ENCODE peak calls at places on chromosomes 12 and 14, in ten cellular contexts. One of them, this sample, is unnamed.

GRCh38 chr14:97539884-97540283 is 742.7 kb downstream of the VRK1 start:
- DNase-seq in stomach: no peak
- DNase-seq in neural progenitor cell: no peak
- DNase-seq in A673: no peak
- DNase-seq in A549: no peak
- DNase-seq in hepatocyte: no peak
- DNase-seq in neural crest cell: no peak
- DNase-seq in foreskin fibroblast: no peak
- DNase-seq in RWPE1: peak
- DNase-seq in Calu3: no peak
- DNase-seq in this sample: no peak

GRCh38 chr12:70197362-70197744 is 45.9 kb upstream of the CNOT2 start:
- DNase-seq in stomach: no peak
- DNase-seq in neural progenitor cell: no peak
- DNase-seq in A673: peak
- DNase-seq in A549: no peak
- DNase-seq in hepatocyte: no peak
- DNase-seq in neural crest cell: no peak
- DNase-seq in foreskin fibroblast: no peak
- DNase-seq in RWPE1: no peak
- DNase-seq in Calu3: no peak
- DNase-seq in this sample: no peak

GRCh38 chr12:12017798-12018197 is 52.9 kb upstream of the BCL2L14 start:
- DNase-seq in stomach: no peak
- DNase-seq in neural progenitor cell: peak
- DNase-seq in A673: peak
- DNase-seq in A549: no peak
- DNase-seq in hepatocyte: no peak
- DNase-seq in neural crest cell: no peak
- DNase-seq in foreskin fibroblast: no peak
- DNase-seq in RWPE1: no peak
- DNase-seq in Calu3: no peak
- DNase-seq in this sample: no peak

GRCh38 chr14:24425704-24426103 is 3.8 kb downstream of the CBLN3 start:
- DNase-seq in stomach: no peak
- DNase-seq in neural progenitor cell: no peak
- DNase-seq in A673: peak
- DNase-seq in A549: no peak
- DNase-seq in hepatocyte: peak
- DNase-seq in neural crest cell: no peak
- DNase-seq in foreskin fibroblast: peak
- DNase-seq in RWPE1: peak
- DNase-seq in Calu3: no peak
- DNase-seq in this sample: no peak

GRCh38 chr12:29552324-29552927 is 54.9 kb upstream of the OVCH1 start:
- DNase-seq in stomach: peak
- DNase-seq in neural progenitor cell: peak
- DNase-seq in A673: peak
- DNase-seq in A549: peak
- DNase-seq in hepatocyte: peak
- DNase-seq in neural crest cell: peak
- DNase-seq in foreskin fibroblast: peak
- DNase-seq in RWPE1: peak
- DNase-seq in Calu3: peak
- DNase-seq in this sample: peak

GRCh38 chr14:27390130-27390529 is 792.3 kb upstream of the NOVA1 start:
- DNase-seq in stomach: no peak
- DNase-seq in neural progenitor cell: peak
- DNase-seq in A673: no peak
- DNase-seq in A549: no peak
- DNase-seq in hepatocyte: no peak
- DNase-seq in neural crest cell: no peak
- DNase-seq in foreskin fibroblast: no peak
- DNase-seq in RWPE1: no peak
- DNase-seq in Calu3: no peak
- DNase-seq in this sample: no peak

GRCh38 chr12:67892289-67892688 is 97.0 kb upstream of the IFNG-AS1 start:
- DNase-seq in stomach: no peak
- DNase-seq in neural progenitor cell: no peak
- DNase-seq in A673: no peak
- DNase-seq in A549: no peak
- DNase-seq in hepatocyte: no peak
- DNase-seq in neural crest cell: no peak
- DNase-seq in foreskin fibroblast: no peak
- DNase-seq in RWPE1: no peak
- DNase-seq in Calu3: no peak
- DNase-seq in this sample: no peak

GRCh38 chr12:48237048-48237630 is 34.0 kb upstream of the OR10AD1 start:
- DNase-seq in stomach: no peak
- DNase-seq in neural progenitor cell: no peak
- DNase-seq in A673: no peak
- DNase-seq in A549: no peak
- DNase-seq in hepatocyte: peak
- DNase-seq in neural crest cell: no peak
- DNase-seq in foreskin fibroblast: no peak
- DNase-seq in RWPE1: no peak
- DNase-seq in Calu3: no peak
- DNase-seq in this sample: no peak

GRCh38 chr12:53500776-53501614 is at the start of gene TARBP2:
- DNase-seq in stomach: peak
- DNase-seq in neural progenitor cell: peak
- DNase-seq in A673: peak
- DNase-seq in A549: peak
- DNase-seq in hepatocyte: peak
- DNase-seq in neural crest cell: peak
- DNase-seq in foreskin fibroblast: peak
- DNase-seq in RWPE1: peak
- DNase-seq in Calu3: peak
- DNase-seq in this sample: peak

GRCh38 chr12:53500119-53500775 is 836 bp upstream of the TARBP2 start:
- DNase-seq in stomach: peak
- DNase-seq in neural progenitor cell: peak
- DNase-seq in A673: no peak
- DNase-seq in A549: no peak
- DNase-seq in hepatocyte: peak
- DNase-seq in neural crest cell: no peak
- DNase-seq in foreskin fibroblast: peak
- DNase-seq in RWPE1: no peak
- DNase-seq in Calu3: no peak
- DNase-seq in this sample: no peak

GRCh38 chr12:53498235-53498630 is 1.0 kb downstream of the MAP3K12 start:
- DNase-seq in stomach: no peak
- DNase-seq in neural progenitor cell: no peak
- DNase-seq in A673: no peak
- DNase-seq in A549: no peak
- DNase-seq in hepatocyte: no peak
- DNase-seq in neural crest cell: no peak
- DNase-seq in foreskin fibroblast: no peak
- DNase-seq in RWPE1: no peak
- DNase-seq in Calu3: no peak
- DNase-seq in this sample: no peak

GRCh38 chr12:53497461-53497860 is 1.8 kb downstream of the MAP3K12 start:
- DNase-seq in stomach: no peak
- DNase-seq in neural progenitor cell: no peak
- DNase-seq in A673: no peak
- DNase-seq in A549: no peak
- DNase-seq in hepatocyte: no peak
- DNase-seq in neural crest cell: no peak
- DNase-seq in foreskin fibroblast: no peak
- DNase-seq in RWPE1: no peak
- DNase-seq in Calu3: no peak
- DNase-seq in this sample: no peak

DNA sequence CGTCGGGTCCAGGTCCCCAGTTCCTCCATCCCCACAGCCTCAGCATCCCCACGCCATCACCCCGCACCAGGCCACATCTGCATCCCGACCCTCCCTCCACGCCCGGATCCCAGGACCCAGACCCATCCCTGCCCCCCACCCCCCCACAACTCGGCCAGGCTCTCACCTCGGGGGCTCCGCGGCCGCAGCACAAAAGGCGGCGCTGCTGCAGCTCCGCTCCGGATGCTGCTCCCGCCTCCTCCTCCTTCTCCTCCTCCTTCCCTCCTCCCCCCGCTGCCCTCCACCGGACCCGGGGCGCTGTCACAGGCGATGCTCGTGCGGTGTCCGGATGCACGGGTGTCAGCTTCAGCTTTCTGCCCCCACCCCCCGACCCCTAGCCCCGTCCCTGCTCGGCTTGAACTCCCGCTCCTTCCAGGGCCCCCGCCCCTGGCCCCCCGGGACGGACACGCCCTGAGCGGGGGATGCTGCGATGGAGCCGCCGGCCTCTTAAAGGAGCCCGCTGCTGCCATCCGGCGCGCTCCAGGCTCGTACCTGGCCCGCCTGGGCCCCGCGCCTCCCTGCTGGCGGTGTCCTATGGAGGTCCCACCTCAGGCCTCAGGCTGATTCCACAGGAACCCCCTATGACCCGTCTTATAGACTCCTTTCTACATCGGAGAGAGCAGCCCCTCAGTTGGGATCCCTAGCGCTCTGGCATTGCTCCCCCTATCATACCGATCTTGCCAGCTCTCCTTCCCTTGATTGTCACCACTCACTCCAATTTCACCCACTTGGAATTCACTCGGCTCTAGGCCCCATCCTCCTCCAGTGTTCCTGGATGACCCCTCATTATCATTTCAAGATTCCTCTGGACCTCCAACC is at the start of gene MAP3K12:
- DNase-seq in stomach: peak
- DNase-seq in neural progenitor cell: peak
- DNase-seq in A673: peak
- DNase-seq in A549: peak
- DNase-seq in hepatocyte: peak
- DNase-seq in neural crest cell: peak
- DNase-seq in foreskin fibroblast: peak
- DNase-seq in RWPE1: peak
- DNase-seq in Calu3: peak
- DNase-seq in this sample: no peak
- TF ChIP-seq CTCF in stomach: no peak
- TF ChIP-seq CTCF in neural progenitor cell: no peak
- TF ChIP-seq CTCF in A673: no peak
- TF ChIP-seq CTCF in A549: peak
- TF ChIP-seq CTCF in hepatocyte: no peak
- TF ChIP-seq CTCF in neural crest cell: no peak
- TF ChIP-seq CTCF in foreskin fibroblast: no peak
- TF ChIP-seq CTCF in RWPE1: no peak
- TF ChIP-seq CTCF in Calu3: no peak
- TF ChIP-seq CTCF in this sample: no peak

DNA sequence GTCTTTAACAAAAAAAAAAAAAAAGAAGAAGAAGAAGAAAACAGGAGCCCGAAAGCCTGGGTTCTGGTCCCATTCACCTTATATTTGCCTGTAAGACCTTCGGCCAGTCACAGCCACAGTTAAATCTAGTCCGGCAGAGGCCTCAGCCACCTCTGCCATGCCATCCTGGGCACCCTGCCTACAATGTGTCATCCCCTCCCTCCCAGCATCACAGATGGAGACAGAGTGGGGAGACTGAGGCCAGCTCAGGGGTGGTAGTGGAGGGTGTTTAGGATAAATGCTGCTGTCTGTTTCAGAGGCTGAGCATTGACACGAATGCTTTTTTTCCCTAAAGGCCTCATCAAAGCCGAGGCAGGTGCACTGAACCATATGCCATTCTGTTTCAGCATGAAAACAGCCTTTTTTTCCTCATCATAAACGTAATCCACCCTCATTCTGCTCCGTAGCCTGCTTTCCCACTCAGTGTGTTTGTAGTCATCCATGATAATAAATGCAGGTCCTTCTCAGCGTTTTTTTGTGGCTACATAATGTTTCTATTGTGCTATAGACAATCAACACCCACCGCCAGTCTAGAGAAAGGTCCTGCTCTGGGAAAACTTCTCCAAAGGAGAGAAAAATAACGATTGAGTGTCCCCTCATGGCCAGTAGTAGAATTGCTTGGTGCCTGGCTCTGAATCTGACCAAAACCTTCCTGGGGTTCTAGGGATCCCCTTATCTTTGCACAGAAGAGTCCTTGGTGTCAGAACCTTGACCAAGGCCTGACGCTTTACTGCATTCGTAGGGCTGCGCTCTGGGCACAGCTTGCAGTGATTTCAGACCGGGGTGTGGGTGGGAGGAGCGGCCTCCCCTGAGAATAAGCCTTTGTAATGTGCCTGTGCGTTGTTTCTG is 41.1 kb upstream of the TSPAN9 start:
- DNase-seq in stomach: no peak
- DNase-seq in neural progenitor cell: peak
- DNase-seq in A673: peak
- DNase-seq in A549: no peak
- DNase-seq in hepatocyte: no peak
- DNase-seq in neural crest cell: no peak
- DNase-seq in foreskin fibroblast: no peak
- DNase-seq in RWPE1: peak
- DNase-seq in Calu3: no peak
- DNase-seq in this sample: no peak
- TF ChIP-seq CTCF in stomach: no peak
- TF ChIP-seq CTCF in neural progenitor cell: peak
- TF ChIP-seq CTCF in A673: peak
- TF ChIP-seq CTCF in A549: no peak
- TF ChIP-seq CTCF in hepatocyte: peak
- TF ChIP-seq CTCF in neural crest cell: peak
- TF ChIP-seq CTCF in foreskin fibroblast: peak
- TF ChIP-seq CTCF in RWPE1: no peak
- TF ChIP-seq CTCF in Calu3: peak
- TF ChIP-seq CTCF in this sample: peak

DNA sequence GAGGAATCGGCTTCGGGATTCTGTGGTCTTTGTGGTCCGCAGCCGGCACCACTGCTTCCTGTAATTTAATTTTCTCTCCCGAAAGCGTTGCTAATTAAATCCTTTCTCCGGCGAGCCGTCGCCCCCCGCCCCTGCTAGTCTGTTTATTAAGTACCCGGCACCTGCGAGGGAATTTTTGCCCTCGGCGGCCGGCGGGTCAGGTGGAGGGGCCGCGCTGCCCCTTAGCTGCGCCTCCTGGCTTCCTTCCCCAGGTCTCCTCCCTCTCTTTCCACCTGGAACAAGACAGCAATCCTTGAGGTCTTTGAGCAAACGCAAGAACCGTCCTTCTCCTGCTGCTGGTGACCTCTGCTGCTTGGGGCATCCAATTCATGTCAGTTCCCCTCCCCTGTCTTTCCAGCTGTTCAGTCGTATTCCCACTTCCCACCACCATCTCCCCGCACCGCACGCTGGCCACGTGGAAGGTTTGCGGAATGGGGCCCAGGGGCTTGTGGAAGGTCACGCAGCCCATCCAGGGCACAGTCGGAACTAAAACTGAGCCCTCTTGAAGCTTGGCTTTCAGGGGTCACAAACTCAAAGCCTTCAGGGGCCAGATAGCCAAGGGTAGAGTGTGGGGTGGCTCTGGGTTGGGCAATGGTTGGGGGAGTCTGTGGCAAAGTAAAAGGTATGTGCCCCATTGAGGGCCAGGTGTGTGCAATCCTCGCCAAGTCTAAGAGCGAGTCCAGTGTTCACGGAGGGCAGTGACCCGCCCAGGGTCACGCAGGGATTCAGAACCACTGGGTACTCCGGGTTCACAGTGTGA is 16.1 kb downstream of the ZDHHC22 start:
- DNase-seq in stomach: no peak
- DNase-seq in neural progenitor cell: peak
- DNase-seq in A673: no peak
- DNase-seq in A549: no peak
- DNase-seq in hepatocyte: no peak
- DNase-seq in neural crest cell: no peak
- DNase-seq in foreskin fibroblast: no peak
- DNase-seq in RWPE1: no peak
- DNase-seq in Calu3: no peak
- DNase-seq in this sample: no peak
- TF ChIP-seq CTCF in stomach: peak
- TF ChIP-seq CTCF in neural progenitor cell: peak
- TF ChIP-seq CTCF in A673: peak
- TF ChIP-seq CTCF in A549: peak
- TF ChIP-seq CTCF in hepatocyte: no peak
- TF ChIP-seq CTCF in neural crest cell: peak
- TF ChIP-seq CTCF in foreskin fibroblast: no peak
- TF ChIP-seq CTCF in RWPE1: peak
- TF ChIP-seq CTCF in Calu3: peak
- TF ChIP-seq CTCF in this sample: peak

DNA sequence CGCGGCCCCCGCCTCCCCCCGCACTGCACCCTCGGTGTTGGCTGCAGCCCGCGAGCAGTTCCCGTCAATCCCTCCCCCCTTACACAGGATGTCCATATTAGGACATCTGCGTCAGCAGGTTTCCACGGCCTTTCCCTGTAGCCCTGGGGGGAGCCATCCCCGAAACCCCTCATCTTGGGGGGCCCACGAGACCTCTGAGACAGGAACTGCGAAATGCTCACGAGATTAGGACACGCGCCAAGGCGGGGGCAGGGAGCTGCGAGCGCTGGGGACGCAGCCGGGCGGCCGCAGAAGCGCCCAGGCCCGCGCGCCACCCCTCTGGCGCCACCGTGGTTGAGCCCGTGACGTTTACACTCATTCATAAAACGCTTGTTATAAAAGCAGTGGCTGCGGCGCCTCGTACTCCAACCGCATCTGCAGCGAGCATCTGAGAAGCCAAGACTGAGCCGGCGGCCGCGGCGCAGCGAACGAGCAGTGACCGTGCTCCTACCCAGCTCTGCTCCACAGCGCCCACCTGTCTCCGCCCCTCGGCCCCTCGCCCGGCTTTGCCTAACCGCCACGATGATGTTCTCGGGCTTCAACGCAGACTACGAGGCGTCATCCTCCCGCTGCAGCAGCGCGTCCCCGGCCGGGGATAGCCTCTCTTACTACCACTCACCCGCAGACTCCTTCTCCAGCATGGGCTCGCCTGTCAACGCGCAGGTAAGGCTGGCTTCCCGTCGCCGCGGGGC is at the start of gene FOS:
- DNase-seq in stomach: peak
- DNase-seq in neural progenitor cell: peak
- DNase-seq in A673: peak
- DNase-seq in A549: peak
- DNase-seq in hepatocyte: peak
- DNase-seq in neural crest cell: peak
- DNase-seq in foreskin fibroblast: peak
- DNase-seq in RWPE1: peak
- DNase-seq in Calu3: peak
- DNase-seq in this sample: no peak
- TF ChIP-seq CTCF in stomach: no peak
- TF ChIP-seq CTCF in neural progenitor cell: no peak
- TF ChIP-seq CTCF in A673: no peak
- TF ChIP-seq CTCF in A549: no peak
- TF ChIP-seq CTCF in hepatocyte: no peak
- TF ChIP-seq CTCF in neural crest cell: no peak
- TF ChIP-seq CTCF in foreskin fibroblast: no peak
- TF ChIP-seq CTCF in RWPE1: no peak
- TF ChIP-seq CTCF in Calu3: no peak
- TF ChIP-seq CTCF in this sample: no peak

This sample was measured in Panc1.